ENCODE peak calls at places on chromosomes 16 and 17, in ten cellular contexts. One of them, this sample, is unnamed.

GRCh38 chr17:82402865-82403264 is 15.3 kb upstream of the HEXD start:
- DNase-seq in colonic mucosa: no peak
- DNase-seq in CD8-positive, alpha-beta T cell: no peak
- DNase-seq in endothelial cell of umbilical vein: no peak
- DNase-seq in thoracic aorta: no peak
- DNase-seq in GM23248: no peak
- DNase-seq in HepG2: no peak
- DNase-seq in vagina: no peak
- DNase-seq in heart left ventricle: no peak
- DNase-seq in left ventricle myocardium inferior: no peak
- DNase-seq in this sample: no peak

GRCh38 chr17:46819906-46820351 is 1.4 kb upstream of the WNT3 start:
- DNase-seq in colonic mucosa: no peak
- DNase-seq in endothelial cell of umbilical vein: no peak
- DNase-seq in GM23248: no peak
- DNase-seq in thoracic aorta: no peak
- DNase-seq in heart left ventricle: no peak
- DNase-seq in HepG2: no peak
- DNase-seq in vagina: no peak
- DNase-seq in left ventricle myocardium inferior: no peak
- DNase-seq in CD8-positive, alpha-beta T cell: no peak
- DNase-seq in this sample: no peak

GRCh38 chr17:77304051-77304745 is 163.4 kb downstream of the SEC14L1 start:
- DNase-seq in thoracic aorta: no peak
- DNase-seq in endothelial cell of umbilical vein: no peak
- DNase-seq in vagina: no peak
- DNase-seq in HepG2: no peak
- DNase-seq in CD8-positive, alpha-beta T cell: no peak
- DNase-seq in left ventricle myocardium inferior: no peak
- DNase-seq in heart left ventricle: no peak
- DNase-seq in colonic mucosa: no peak
- DNase-seq in GM23248: peak; percentile 71
- DNase-seq in this sample: no peak

GRCh38 chr16:72561-73537 is at the start of gene RHBDF1:
- DNase-seq in CD8-positive, alpha-beta T cell: no peak
- DNase-seq in left ventricle myocardium inferior: peak; percentile 69
- DNase-seq in colonic mucosa: peak; percentile 73
- DNase-seq in thoracic aorta: no peak
- DNase-seq in HepG2: no peak
- DNase-seq in heart left ventricle: peak; percentile 84
- DNase-seq in vagina: no peak
- DNase-seq in GM23248: peak; percentile 80
- DNase-seq in endothelial cell of umbilical vein: peak; percentile 46
- DNase-seq in this sample: peak; percentile 77

GRCh38 chr17:334974-335481 is 17.6 kb downstream of the RPH3AL start:
- DNase-seq in GM23248: no peak
- DNase-seq in thoracic aorta: no peak
- DNase-seq in endothelial cell of umbilical vein: no peak
- DNase-seq in colonic mucosa: no peak
- DNase-seq in vagina: no peak
- DNase-seq in left ventricle myocardium inferior: no peak
- DNase-seq in heart left ventricle: no peak
- DNase-seq in CD8-positive, alpha-beta T cell: no peak
- DNase-seq in HepG2: no peak
- DNase-seq in this sample: no peak

GRCh38 chr16:20291807-20292206 is 35.5 kb downstream of the GP2 start:
- DNase-seq in GM23248: no peak
- DNase-seq in vagina: no peak
- DNase-seq in CD8-positive, alpha-beta T cell: no peak
- DNase-seq in endothelial cell of umbilical vein: no peak
- DNase-seq in HepG2: no peak
- DNase-seq in thoracic aorta: no peak
- DNase-seq in heart left ventricle: no peak
- DNase-seq in colonic mucosa: no peak
- DNase-seq in left ventricle myocardium inferior: no peak
- DNase-seq in this sample: no peak

GRCh38 chr17:42819939-42820535 is 4.0 kb downstream of the BECN1 start:
- DNase-seq in endothelial cell of umbilical vein: peak; percentile 60
- DNase-seq in GM23248: peak; percentile 82
- DNase-seq in heart left ventricle: peak; percentile 50
- DNase-seq in vagina: no peak
- DNase-seq in CD8-positive, alpha-beta T cell: peak; percentile 63
- DNase-seq in thoracic aorta: no peak
- DNase-seq in colonic mucosa: peak; percentile 55
- DNase-seq in left ventricle myocardium inferior: peak; percentile 40
- DNase-seq in HepG2: peak; percentile 88
- DNase-seq in this sample: no peak

GRCh38 chr17:75752405-75753192 is 12.4 kb downstream of the GALK1 start:
- DNase-seq in CD8-positive, alpha-beta T cell: no peak
- DNase-seq in endothelial cell of umbilical vein: no peak
- DNase-seq in heart left ventricle: no peak
- DNase-seq in thoracic aorta: no peak
- DNase-seq in HepG2: no peak
- DNase-seq in colonic mucosa: no peak
- DNase-seq in GM23248: no peak
- DNase-seq in left ventricle myocardium inferior: no peak
- DNase-seq in vagina: no peak
- DNase-seq in this sample: no peak

GRCh38 chr16:3951861-3952332 is 71.4 kb upstream of the CREBBP start:
- DNase-seq in heart left ventricle: no peak
- DNase-seq in CD8-positive, alpha-beta T cell: no peak
- DNase-seq in colonic mucosa: no peak
- DNase-seq in HepG2: no peak
- DNase-seq in endothelial cell of umbilical vein: no peak
- DNase-seq in vagina: no peak
- DNase-seq in thoracic aorta: no peak
- DNase-seq in left ventricle myocardium inferior: no peak
- DNase-seq in GM23248: peak; percentile 59
- DNase-seq in this sample: no peak

GRCh38 chr16:3949946-3950342 is 69.4 kb upstream of the CREBBP start:
- DNase-seq in CD8-positive, alpha-beta T cell: no peak
- DNase-seq in GM23248: no peak
- DNase-seq in left ventricle myocardium inferior: no peak
- DNase-seq in colonic mucosa: no peak
- DNase-seq in heart left ventricle: no peak
- DNase-seq in HepG2: no peak
- DNase-seq in vagina: no peak
- DNase-seq in thoracic aorta: no peak
- DNase-seq in endothelial cell of umbilical vein: no peak
- DNase-seq in this sample: no peak

GRCh38 chr16:3949287-3949686 is 68.8 kb upstream of the CREBBP start:
- DNase-seq in GM23248: no peak
- DNase-seq in thoracic aorta: no peak
- DNase-seq in HepG2: no peak
- DNase-seq in heart left ventricle: peak; percentile 69
- DNase-seq in colonic mucosa: no peak
- DNase-seq in CD8-positive, alpha-beta T cell: no peak
- DNase-seq in vagina: no peak
- DNase-seq in left ventricle myocardium inferior: no peak
- DNase-seq in endothelial cell of umbilical vein: peak; percentile 55
- DNase-seq in this sample: no peak

GRCh38 chr16:3952342-3953131 is 72.0 kb upstream of the CREBBP start:
- DNase-seq in colonic mucosa: peak; percentile 38
- DNase-seq in thoracic aorta: peak; percentile 73
- DNase-seq in endothelial cell of umbilical vein: no peak
- DNase-seq in left ventricle myocardium inferior: peak; percentile 87
- DNase-seq in GM23248: peak; percentile 55
- DNase-seq in HepG2: no peak
- DNase-seq in vagina: no peak
- DNase-seq in CD8-positive, alpha-beta T cell: no peak
- DNase-seq in heart left ventricle: peak; percentile 91
- DNase-seq in this sample: peak; percentile 96

DNA sequence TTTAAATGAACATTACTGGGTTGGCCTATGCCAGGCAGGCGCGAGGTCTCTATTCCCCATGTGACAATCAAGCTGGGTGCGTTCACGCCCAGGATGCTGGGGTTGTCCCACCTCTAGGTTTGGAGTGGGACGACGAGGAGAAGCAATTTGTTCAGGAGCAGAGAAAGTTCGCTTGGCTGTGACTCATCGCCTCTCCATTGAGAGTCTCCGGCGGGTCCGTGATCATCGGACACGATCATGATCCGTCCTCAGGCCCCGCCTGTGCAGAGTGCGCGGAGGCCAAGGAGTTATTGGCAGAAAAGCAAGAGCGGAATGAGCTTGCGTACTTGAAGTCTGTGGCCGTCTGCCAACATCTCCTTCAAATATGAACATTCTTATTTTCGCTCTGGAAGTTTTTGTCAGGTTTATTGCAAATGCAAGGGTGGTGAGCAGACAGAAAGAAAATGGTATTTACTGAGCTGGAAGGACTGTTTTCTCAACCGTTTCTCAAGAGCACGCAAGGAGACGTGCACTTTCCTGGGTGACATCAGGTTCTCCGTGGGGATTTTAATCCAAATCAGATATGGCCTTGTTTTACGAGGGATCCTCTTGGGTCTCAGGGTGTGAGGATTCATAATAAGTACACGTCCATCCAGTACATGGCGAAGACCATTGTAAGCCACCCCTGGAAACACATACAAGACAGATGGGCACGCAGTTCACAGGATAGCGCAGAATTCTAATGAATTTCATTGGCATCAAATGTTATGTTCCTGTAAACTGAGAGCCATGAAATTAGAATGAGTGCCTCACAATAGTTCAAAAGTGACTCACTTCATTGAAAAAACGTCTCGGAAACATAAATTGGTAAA is 70.1 kb upstream of the CREBBP start:
- DNase-seq in CD8-positive, alpha-beta T cell: no peak
- DNase-seq in thoracic aorta: peak; percentile 87
- DNase-seq in colonic mucosa: peak; percentile 44
- DNase-seq in endothelial cell of umbilical vein: peak; percentile 79
- DNase-seq in left ventricle myocardium inferior: peak; percentile 86
- DNase-seq in HepG2: no peak
- DNase-seq in GM23248: peak; percentile 99
- DNase-seq in heart left ventricle: peak; percentile 93
- DNase-seq in vagina: no peak
- DNase-seq in this sample: peak; percentile 73
- H3K27ac ChIP-seq in CD8-positive, alpha-beta T cell: no peak overlapping the region
- H3K27ac ChIP-seq in thoracic aorta: peak overlapping the region; percentile 92
- H3K27ac ChIP-seq in colonic mucosa: peak overlapping the region; percentile 44
- H3K27ac ChIP-seq in endothelial cell of umbilical vein: peak overlapping the region; percentile 26
- H3K27ac ChIP-seq in left ventricle myocardium inferior: peak overlapping the region; percentile 87
- H3K27ac ChIP-seq in HepG2: no peak overlapping the region
- H3K27ac ChIP-seq in GM23248: peak overlapping the region; percentile 78
- H3K27ac ChIP-seq in heart left ventricle: peak overlapping the region; percentile 60
- H3K27ac ChIP-seq in vagina: peak overlapping the region; percentile 87
- H3K27ac ChIP-seq in this sample: peak overlapping the region; percentile 91

DNA sequence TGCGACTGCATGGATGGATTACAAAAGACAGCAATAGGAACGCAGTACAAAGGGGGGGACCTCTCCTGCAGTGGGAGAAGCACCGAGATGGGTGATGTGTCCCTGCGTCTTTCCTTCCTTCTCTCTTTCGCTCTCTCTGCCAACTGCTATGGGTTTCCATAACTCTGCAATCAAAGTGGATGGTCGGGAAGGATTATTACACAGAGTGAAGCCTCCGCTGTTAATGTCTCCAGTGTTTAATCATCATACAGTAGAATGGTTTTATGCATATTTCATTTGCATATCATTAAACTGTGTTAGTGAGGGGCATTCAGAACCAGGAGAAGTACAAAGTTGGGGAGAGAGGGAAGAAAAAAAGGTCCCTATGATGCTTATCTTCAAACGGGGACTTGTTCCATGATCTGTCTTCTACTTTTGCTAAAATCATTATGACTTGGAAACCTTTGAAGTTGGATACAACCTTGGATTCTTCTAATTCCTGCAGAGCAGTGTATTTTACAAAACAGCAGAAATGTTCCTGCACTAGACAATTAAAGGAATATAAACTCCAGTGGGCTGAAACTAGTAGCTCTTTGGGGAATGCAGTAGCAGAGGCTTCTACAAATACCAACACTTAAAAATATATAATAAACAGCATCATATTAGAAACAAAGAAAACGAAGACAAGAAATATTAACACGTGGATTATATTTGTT is 256.0 kb upstream of the PMFBP1 start:
- DNase-seq in GM23248: no peak
- DNase-seq in HepG2: no peak
- DNase-seq in thoracic aorta: no peak
- DNase-seq in heart left ventricle: no peak
- DNase-seq in vagina: no peak
- DNase-seq in left ventricle myocardium inferior: no peak
- DNase-seq in colonic mucosa: no peak
- DNase-seq in endothelial cell of umbilical vein: no peak
- DNase-seq in CD8-positive, alpha-beta T cell: no peak
- DNase-seq in this sample: no peak
- H3K4me3 ChIP-seq in GM23248: no peak overlapping the region
- H3K4me3 ChIP-seq in HepG2: no peak overlapping the region
- H3K4me3 ChIP-seq in thoracic aorta: no peak overlapping the region
- H3K4me3 ChIP-seq in heart left ventricle: no peak overlapping the region
- H3K4me3 ChIP-seq in vagina: no peak overlapping the region
- H3K4me3 ChIP-seq in left ventricle myocardium inferior: no peak overlapping the region
- H3K4me3 ChIP-seq in colonic mucosa: no peak overlapping the region
- H3K4me3 ChIP-seq in endothelial cell of umbilical vein: no peak overlapping the region
- H3K4me3 ChIP-seq in CD8-positive, alpha-beta T cell: no peak overlapping the region
- H3K4me3 ChIP-seq in this sample: no peak overlapping the region

GRCh38 chr16:12060751-12061150 is 84.2 kb downstream of the SNX29 start:
- DNase-seq in HepG2: no peak
- DNase-seq in GM23248: no peak
- DNase-seq in vagina: no peak
- DNase-seq in endothelial cell of umbilical vein: no peak
- DNase-seq in thoracic aorta: no peak
- DNase-seq in heart left ventricle: no peak
- DNase-seq in colonic mucosa: no peak
- DNase-seq in left ventricle myocardium inferior: no peak
- DNase-seq in CD8-positive, alpha-beta T cell: no peak
- DNase-seq in this sample: no peak

GRCh38 chr16:12054396-12054795 is 77.9 kb downstream of the SNX29 start:
- DNase-seq in HepG2: no peak
- DNase-seq in vagina: no peak
- DNase-seq in endothelial cell of umbilical vein: no peak
- DNase-seq in left ventricle myocardium inferior: no peak
- DNase-seq in heart left ventricle: no peak
- DNase-seq in colonic mucosa: no peak
- DNase-seq in thoracic aorta: no peak
- DNase-seq in GM23248: no peak
- DNase-seq in CD8-positive, alpha-beta T cell: no peak
- DNase-seq in this sample: no peak

GRCh38 chr16:12059216-12059769 is 82.8 kb downstream of the SNX29 start:
- DNase-seq in heart left ventricle: peak; percentile 54
- DNase-seq in CD8-positive, alpha-beta T cell: no peak
- DNase-seq in left ventricle myocardium inferior: peak; percentile 28
- DNase-seq in vagina: no peak
- DNase-seq in colonic mucosa: no peak
- DNase-seq in endothelial cell of umbilical vein: no peak
- DNase-seq in HepG2: peak; percentile 39
- DNase-seq in thoracic aorta: no peak
- DNase-seq in GM23248: no peak
- DNase-seq in this sample: no peak

GRCh38 chr16:12054868-12055267 is 78.3 kb downstream of the SNX29 start:
- DNase-seq in endothelial cell of umbilical vein: no peak
- DNase-seq in colonic mucosa: no peak
- DNase-seq in heart left ventricle: no peak
- DNase-seq in HepG2: no peak
- DNase-seq in left ventricle myocardium inferior: no peak
- DNase-seq in thoracic aorta: no peak
- DNase-seq in vagina: no peak
- DNase-seq in GM23248: no peak
- DNase-seq in CD8-positive, alpha-beta T cell: no peak
- DNase-seq in this sample: peak; percentile 70

DNA sequence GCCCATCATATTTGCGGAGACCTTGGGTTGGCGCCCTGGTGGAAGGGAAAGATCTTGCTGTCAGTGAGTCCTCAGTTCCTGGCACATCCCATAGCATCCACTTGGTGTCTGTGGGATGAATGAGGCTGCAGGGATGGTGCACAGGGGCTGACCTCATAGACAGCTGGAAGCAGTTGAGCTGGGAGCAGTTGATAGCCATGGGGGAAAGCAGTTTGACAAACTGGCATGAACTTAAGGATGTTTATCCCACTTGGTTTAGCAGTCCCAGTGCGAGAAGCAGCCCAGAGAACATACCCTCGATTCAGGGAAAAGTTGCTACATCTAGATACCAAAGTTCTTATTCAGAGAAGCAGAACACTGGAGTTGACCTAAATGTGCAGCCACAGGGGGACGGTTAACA is 80.7 kb downstream of the SNX29 start:
- DNase-seq in HepG2: no peak
- DNase-seq in GM23248: peak; percentile 82
- DNase-seq in heart left ventricle: no peak
- DNase-seq in endothelial cell of umbilical vein: no peak
- DNase-seq in left ventricle myocardium inferior: no peak
- DNase-seq in thoracic aorta: no peak
- DNase-seq in CD8-positive, alpha-beta T cell: no peak
- DNase-seq in colonic mucosa: no peak
- DNase-seq in vagina: no peak
- DNase-seq in this sample: no peak
- H3K27ac ChIP-seq in HepG2: no peak overlapping the region
- H3K27ac ChIP-seq in GM23248: peak overlapping the region; percentile 45
- H3K27ac ChIP-seq in heart left ventricle: no peak overlapping the region
- H3K27ac ChIP-seq in endothelial cell of umbilical vein: no peak overlapping the region
- H3K27ac ChIP-seq in left ventricle myocardium inferior: peak overlapping the region; percentile 18
- H3K27ac ChIP-seq in thoracic aorta: peak overlapping the region; percentile 87
- H3K27ac ChIP-seq in CD8-positive, alpha-beta T cell: no peak overlapping the region
- H3K27ac ChIP-seq in colonic mucosa: no peak overlapping the region
- H3K27ac ChIP-seq in vagina: peak overlapping the region; percentile 62
- H3K27ac ChIP-seq in this sample: peak overlapping the region; percentile 85

GRCh38 chr17:50469005-50469605 is 425 bp upstream of the CHAD start:
- DNase-seq in thoracic aorta: no peak
- DNase-seq in colonic mucosa: peak; percentile 17
- DNase-seq in endothelial cell of umbilical vein: no peak
- DNase-seq in GM23248: peak; percentile 49
- DNase-seq in left ventricle myocardium inferior: no peak
- DNase-seq in CD8-positive, alpha-beta T cell: no peak
- DNase-seq in vagina: no peak
- DNase-seq in HepG2: no peak
- DNase-seq in heart left ventricle: no peak
- DNase-seq in this sample: no peak

GRCh38 chr17:50467114-50467854 is 1.4 kb downstream of the CHAD start:
- DNase-seq in colonic mucosa: no peak
- DNase-seq in endothelial cell of umbilical vein: no peak
- DNase-seq in vagina: no peak
- DNase-seq in heart left ventricle: no peak
- DNase-seq in left ventricle myocardium inferior: no peak
- DNase-seq in GM23248: no peak
- DNase-seq in HepG2: no peak
- DNase-seq in thoracic aorta: no peak
- DNase-seq in CD8-positive, alpha-beta T cell: no peak
- DNase-seq in this sample: no peak

GRCh38 chr17:50469671-50470305 is 1.1 kb upstream of the CHAD start:
- DNase-seq in thoracic aorta: no peak
- DNase-seq in endothelial cell of umbilical vein: no peak
- DNase-seq in heart left ventricle: no peak
- DNase-seq in GM23248: no peak
- DNase-seq in left ventricle myocardium inferior: no peak
- DNase-seq in vagina: no peak
- DNase-seq in colonic mucosa: peak; percentile 27
- DNase-seq in HepG2: no peak
- DNase-seq in CD8-positive, alpha-beta T cell: no peak
- DNase-seq in this sample: no peak

GRCh38 chr17:50467855-50468119 is 893 bp downstream of the CHAD start:
- DNase-seq in left ventricle myocardium inferior: no peak
- DNase-seq in heart left ventricle: no peak
- DNase-seq in thoracic aorta: no peak
- DNase-seq in HepG2: no peak
- DNase-seq in vagina: no peak
- DNase-seq in GM23248: no peak
- DNase-seq in colonic mucosa: no peak
- DNase-seq in endothelial cell of umbilical vein: no peak
- DNase-seq in CD8-positive, alpha-beta T cell: no peak
- DNase-seq in this sample: no peak

GRCh38 chr17:50468120-50469004 is at the start of gene CHAD:
- DNase-seq in thoracic aorta: no peak
- DNase-seq in CD8-positive, alpha-beta T cell: no peak
- DNase-seq in HepG2: no peak
- DNase-seq in colonic mucosa: peak; percentile 31
- DNase-seq in endothelial cell of umbilical vein: no peak
- DNase-seq in GM23248: peak; percentile 59
- DNase-seq in left ventricle myocardium inferior: no peak
- DNase-seq in vagina: no peak
- DNase-seq in heart left ventricle: no peak
- DNase-seq in this sample: no peak
- H3K4me3 ChIP-seq in thoracic aorta: peak within 1 kb of the TSS; percentile 63
- H3K4me3 ChIP-seq in CD8-positive, alpha-beta T cell: peak within 1 kb of the TSS; percentile 4
- H3K4me3 ChIP-seq in HepG2: no peak within 1 kb of the TSS
- H3K4me3 ChIP-seq in colonic mucosa: peak within 1 kb of the TSS; percentile 11
- H3K4me3 ChIP-seq in endothelial cell of umbilical vein: no peak within 1 kb of the TSS
- H3K4me3 ChIP-seq in GM23248: peak within 1 kb of the TSS; percentile 63
- H3K4me3 ChIP-seq in left ventricle myocardium inferior: peak within 1 kb of the TSS; percentile 61
- H3K4me3 ChIP-seq in vagina: peak within 1 kb of the TSS; percentile 45
- H3K4me3 ChIP-seq in heart left ventricle: peak within 1 kb of the TSS; percentile 53
- H3K4me3 ChIP-seq in this sample: peak within 1 kb of the TSS; percentile 56